ENCODE peak calls at places on chromosomes 1 and 21, in four cellular contexts. U, R, N and D are unnamed samples.

GRCh38 chr1:6329392-6329791 is 64.2 kb downstream of the ACOT7 start:
- DNase-seq in U (no peak), R (peak; percentile 31), N (peak; percentile 63), D (no peak)

GRCh38 chr1:38009088-38009840 is 3.3 kb upstream of the UTP11 start:
- DNase-seq in U (no peak), R (no peak), N (no peak), D (no peak)

GRCh38 chr21:45436371-45437040 is 31.5 kb downstream of the COL18A1 start:
- DNase-seq in U (no peak), R (no peak), N (no peak), D (no peak)

GRCh38 chr1:56148466-56149193 is 430.7 kb downstream of the PLPP3 start:
- DNase-seq in U (no peak), R (no peak), N (no peak), D (no peak)

GRCh38 chr21:42009018-42009830 is 936 bp downstream of the ZBTB21 start:
- DNase-seq in U (no peak), R (peak; percentile 71), N (peak; percentile 76), D (peak; percentile 17)

GRCh38 chr1:7343917-7344316 is 427.2 kb upstream of the VAMP3 start:
- DNase-seq in U (no peak), R (no peak), N (no peak), D (no peak)

GRCh38 chr1:171655215-171656116 is 3.0 kb upstream of the MYOC start:
- DNase-seq in U (no peak), R (peak; percentile 57), N (peak; percentile 87), D (no peak)

GRCh38 chr1:222068937-222069336 is 327.0 kb upstream of the DUSP10 start:
- DNase-seq in U (no peak), R (no peak), N (no peak), D (no peak)

GRCh38 chr1:99240621-99241020 is 23.7 kb upstream of the PLPPR4 start:
- DNase-seq in U (no peak), R (no peak), N (no peak), D (no peak)

GRCh38 chr1:1924378-1924777 is 5.3 kb upstream of the TMEM52 start:
- DNase-seq in U (no peak), R (peak; percentile 15), N (no peak), D (no peak)

GRCh38 chr1:22472596-22472995 is 20.9 kb downstream of the ZBTB40 start:
- DNase-seq in U (no peak), R (no peak), N (no peak), D (no peak)

GRCh38 chr1:8314346-8315280 is 3.3 kb upstream of the SLC45A1 start:
- DNase-seq in U (no peak), R (peak; percentile 85), N (peak; percentile 87), D (peak; percentile 93)

GRCh38 chr1:228370941-228371740 is 35.5 kb downstream of the TRIM11 start:
- DNase-seq in U (no peak), R (no peak), N (peak; percentile 47), D (peak; percentile 43)

GRCh38 chr1:1599030-1599916 is 662 bp downstream of the FNDC10 start:
- DNase-seq in U (no peak), R (no peak), N (no peak), D (no peak)

GRCh38 chr1:225427249-225428065 is at the start of gene LBR:
- DNase-seq in U (no peak), R (peak; percentile 41), N (peak; percentile 70), D (peak; percentile 41)

GRCh38 chr1:64965239-64966157 is 851 bp downstream of the JAK1 start:
- DNase-seq in U (peak; percentile 32), R (peak; percentile 75), N (peak; percentile 87), D (peak; percentile 52)

GRCh38 chr21:14850394-14850793 is 214.4 kb downstream of the NRIP1 start:
- DNase-seq in U (no peak), R (no peak), N (no peak), D (no peak)

GRCh38 chr1:192544983-192545393 is 30.6 kb upstream of the RGS1 start:
- DNase-seq in U (no peak), R (no peak), N (no peak), D (peak; percentile 30)

GRCh38 chr1:160836981-160837557 is 25.6 kb downstream of the CD244 start:
- DNase-seq in U (no peak), R (no peak), N (no peak), D (no peak)

GRCh38 chr1:223248787-223249175 is 105.7 kb upstream of the TLR5 start:
- DNase-seq in U (no peak), R (no peak), N (no peak), D (no peak)

GRCh38 chr1:244180256-244180655 is 129.2 kb downstream of the ZBTB18 start:
- DNase-seq in U (no peak), R (no peak), N (no peak), D (no peak)

GRCh38 chr1:39427912-39428311 is 63.5 kb upstream of the BMP8A start:
- DNase-seq in U (no peak), R (no peak), N (no peak), D (no peak)

GRCh38 chr1:41493117-41493536 is 8.6 kb upstream of the EDN2 start:
- DNase-seq in U (no peak), R (no peak), N (peak; percentile 59), D (peak; percentile 89)

GRCh38 chr1:85604598-85604997 is 24.0 kb downstream of the CCN1 start:
- DNase-seq in U (no peak), R (no peak), N (no peak), D (no peak)

GRCh38 chr1:20009212-20009611 is 29.8 kb upstream of the PLA2G2A start:
- DNase-seq in U (no peak), R (no peak), N (no peak), D (no peak)

GRCh38 chr1:186304982-186305949 is 69.8 kb downstream of the TPR start:
- DNase-seq in U (no peak), R (no peak), N (no peak), D (peak; percentile 46)

GRCh38 chr1:39576016-39576657 is 453 bp downstream of the PABPC4 start:
- DNase-seq in U (no peak), R (peak; percentile 38), N (peak; percentile 67), D (no peak)

GRCh38 chr1:234554157-234554477 is 55.9 kb downstream of the IRF2BP2 start:
- DNase-seq in U (no peak), R (no peak), N (no peak), D (no peak)

GRCh38 chr1:2910211-2910610 is 108.7 kb upstream of the TTC34 start:
- DNase-seq in U (no peak), R (no peak), N (no peak), D (no peak)

GRCh38 chr1:106793686-106794085 is 262.8 kb upstream of the PRMT6 start:
- DNase-seq in U (no peak), R (no peak), N (no peak), D (no peak)

GRCh38 chr1:106798991-106799390 is 257.5 kb upstream of the PRMT6 start:
- DNase-seq in U (no peak), R (no peak), N (no peak), D (no peak)
- TF ChIP-seq CTCF in U (no peak), R (no peak), N (no peak), D (no peak)

GRCh38 chr1:110341146-110341871 is 2.1 kb downstream of the RBM15 start:
- DNase-seq in U (no peak), R (no peak), N (no peak), D (no peak)

GRCh38 chr1:110339427-110340206 is 440 bp downstream of the RBM15 start:
- DNase-seq in U (no peak), R (peak; percentile 63), N (no peak), D (peak; percentile 33)

GRCh38 chr1:110339040-110339426 is at the start of gene RBM15:
- DNase-seq in U (peak; percentile 100), R (peak; percentile 98), N (peak; percentile 98), D (peak; percentile 99)

GRCh38 chr1:110338200-110339039 is 757 bp upstream of the RBM15 start:
- DNase-seq in U (peak; percentile 70), R (peak; percentile 96), N (peak; percentile 94), D (peak; percentile 99)

GRCh38 chr1:110340207-110340468 is 961 bp downstream of the RBM15 start:
- DNase-seq in U (no peak), R (peak; percentile 29), N (peak; percentile 60), D (no peak)
- TF ChIP-seq CTCF in U (no peak), R (no peak), N (no peak), D (no peak)

DNA sequence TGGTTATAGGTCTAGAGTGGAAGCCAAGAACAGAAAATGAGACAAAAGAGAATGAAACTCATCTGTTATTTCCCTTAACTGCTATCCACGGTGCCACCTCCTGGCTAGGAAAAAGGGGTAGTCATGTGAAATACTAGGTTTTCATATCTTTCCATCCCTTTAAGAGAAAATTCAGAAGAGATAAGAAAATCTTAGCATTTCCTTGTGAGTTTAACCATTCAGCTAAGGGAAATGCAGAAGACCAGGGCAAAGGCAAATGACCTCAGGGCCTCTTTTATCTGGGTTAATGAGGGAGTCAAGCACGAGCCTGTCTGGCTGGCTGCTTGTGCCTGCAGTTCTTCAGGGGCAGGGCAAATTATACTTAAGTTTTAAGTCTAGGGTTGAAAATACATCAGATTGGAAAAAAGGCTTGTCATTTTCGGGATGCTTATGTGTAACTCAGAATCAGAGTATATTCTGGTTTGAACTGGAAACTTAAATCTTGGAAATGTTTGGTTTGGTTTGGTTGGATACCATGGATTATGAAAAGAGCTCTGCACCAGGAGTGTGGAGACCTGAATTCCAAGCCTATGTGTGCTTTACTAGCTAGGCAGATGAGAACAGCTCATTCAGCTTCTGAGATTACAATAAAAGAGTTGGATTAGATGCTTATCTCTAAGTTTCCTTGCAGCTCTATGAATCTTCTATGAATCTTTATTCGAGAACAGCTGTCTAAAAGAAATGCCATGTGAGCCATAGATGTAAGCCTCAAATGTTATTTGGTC is 19.9 kb downstream of the NIBAN1 start:
- DNase-seq in U (no peak), R (no peak), N (no peak), D (peak; percentile 58)
- TF ChIP-seq CTCF in U (peak; percentile 11), R (no peak), N (no peak), D (no peak)

GRCh38 chr1:96596226-96596625 is 125.4 kb upstream of the PTBP2 start:
- DNase-seq in U (no peak), R (no peak), N (no peak), D (peak; percentile 30)
- TF ChIP-seq CTCF in U (no peak), R (peak; percentile 30), N (no peak), D (peak; percentile 26)